ENCODE peak calls at places on chromosomes 3 and 15, in nine cellular contexts. One of them, this sample, is unnamed.

GRCh38 chr3:4986611-4987373 is 7.6 kb downstream of the BHLHE40 start:
- DNase-seq in A172: peak
- DNase-seq in GM20000: peak
- DNase-seq in dermis blood vessel endothelial cell: peak
- DNase-seq in LoVo: peak
- DNase-seq in C1 segment of cervical spinal cord: no peak
- DNase-seq in CD4-positive, alpha-beta T cell: peak
- DNase-seq in lung: peak
- DNase-seq in body of pancreas: peak
- DNase-seq in this sample: peak

GRCh38 chr15:70512772-70513362 is 250.5 kb downstream of the UACA start:
- DNase-seq in A172: peak
- DNase-seq in dermis blood vessel endothelial cell: peak
- DNase-seq in body of pancreas: no peak
- DNase-seq in C1 segment of cervical spinal cord: no peak
- DNase-seq in lung: peak
- DNase-seq in GM20000: peak
- DNase-seq in LoVo: no peak
- DNase-seq in CD4-positive, alpha-beta T cell: peak
- DNase-seq in this sample: no peak

GRCh38 chr3:167874667-167875372 is 139.3 kb downstream of the SERPINI1 start:
- DNase-seq in C1 segment of cervical spinal cord: no peak
- DNase-seq in GM20000: no peak
- DNase-seq in dermis blood vessel endothelial cell: no peak
- DNase-seq in A172: no peak
- DNase-seq in body of pancreas: no peak
- DNase-seq in lung: no peak
- DNase-seq in CD4-positive, alpha-beta T cell: no peak
- DNase-seq in LoVo: no peak
- DNase-seq in this sample: no peak

GRCh38 chr15:44519537-44519936 is 17.4 kb upstream of the EIF3J start:
- DNase-seq in CD4-positive, alpha-beta T cell: no peak
- DNase-seq in body of pancreas: no peak
- DNase-seq in A172: no peak
- DNase-seq in lung: no peak
- DNase-seq in dermis blood vessel endothelial cell: peak
- DNase-seq in GM20000: no peak
- DNase-seq in C1 segment of cervical spinal cord: no peak
- DNase-seq in LoVo: no peak
- DNase-seq in this sample: no peak

GRCh38 chr3:63940389-63940757 is 28.2 kb upstream of the SCAANT1 start:
- DNase-seq in body of pancreas: no peak
- DNase-seq in dermis blood vessel endothelial cell: no peak
- DNase-seq in C1 segment of cervical spinal cord: no peak
- DNase-seq in GM20000: no peak
- DNase-seq in CD4-positive, alpha-beta T cell: no peak
- DNase-seq in lung: no peak
- DNase-seq in LoVo: no peak
- DNase-seq in A172: peak
- DNase-seq in this sample: no peak

GRCh38 chr15:65082303-65082958 is 5.9 kb downstream of the KBTBD13 start:
- DNase-seq in CD4-positive, alpha-beta T cell: peak
- DNase-seq in LoVo: peak
- DNase-seq in lung: no peak
- DNase-seq in GM20000: no peak
- DNase-seq in A172: peak
- DNase-seq in body of pancreas: no peak
- DNase-seq in dermis blood vessel endothelial cell: no peak
- DNase-seq in C1 segment of cervical spinal cord: no peak
- DNase-seq in this sample: no peak

GRCh38 chr15:49288411-49288810 is 118.4 kb downstream of the GALK2 start:
- DNase-seq in lung: no peak
- DNase-seq in dermis blood vessel endothelial cell: no peak
- DNase-seq in GM20000: no peak
- DNase-seq in A172: no peak
- DNase-seq in CD4-positive, alpha-beta T cell: no peak
- DNase-seq in body of pancreas: no peak
- DNase-seq in C1 segment of cervical spinal cord: no peak
- DNase-seq in LoVo: no peak
- DNase-seq in this sample: no peak

GRCh38 chr15:100731259-100732156 is 129.1 kb downstream of the ASB7 start:
- DNase-seq in dermis blood vessel endothelial cell: no peak
- DNase-seq in lung: no peak
- DNase-seq in A172: no peak
- DNase-seq in C1 segment of cervical spinal cord: no peak
- DNase-seq in GM20000: no peak
- DNase-seq in CD4-positive, alpha-beta T cell: no peak
- DNase-seq in LoVo: no peak
- DNase-seq in body of pancreas: no peak
- DNase-seq in this sample: no peak

GRCh38 chr3:140180603-140181002 is 245.6 kb downstream of the CLSTN2 start:
- DNase-seq in lung: no peak
- DNase-seq in body of pancreas: no peak
- DNase-seq in LoVo: no peak
- DNase-seq in A172: no peak
- DNase-seq in dermis blood vessel endothelial cell: no peak
- DNase-seq in GM20000: no peak
- DNase-seq in CD4-positive, alpha-beta T cell: no peak
- DNase-seq in C1 segment of cervical spinal cord: no peak
- DNase-seq in this sample: no peak

GRCh38 chr3:88005066-88005465 is 53.7 kb downstream of the CGGBP1 start:
- DNase-seq in body of pancreas: no peak
- DNase-seq in C1 segment of cervical spinal cord: no peak
- DNase-seq in dermis blood vessel endothelial cell: peak
- DNase-seq in lung: no peak
- DNase-seq in CD4-positive, alpha-beta T cell: no peak
- DNase-seq in GM20000: peak
- DNase-seq in LoVo: peak
- DNase-seq in A172: peak
- DNase-seq in this sample: peak

GRCh38 chr3:196096382-196096953 is 14.6 kb upstream of the TFRC start:
- DNase-seq in body of pancreas: peak
- DNase-seq in LoVo: no peak
- DNase-seq in lung: no peak
- DNase-seq in C1 segment of cervical spinal cord: no peak
- DNase-seq in dermis blood vessel endothelial cell: no peak
- DNase-seq in GM20000: peak
- DNase-seq in A172: no peak
- DNase-seq in CD4-positive, alpha-beta T cell: no peak
- DNase-seq in this sample: no peak

GRCh38 chr3:64853456-64853855 is 165.7 kb upstream of the ADAMTS9 start:
- DNase-seq in dermis blood vessel endothelial cell: no peak
- DNase-seq in C1 segment of cervical spinal cord: no peak
- DNase-seq in A172: no peak
- DNase-seq in lung: no peak
- DNase-seq in body of pancreas: no peak
- DNase-seq in LoVo: no peak
- DNase-seq in CD4-positive, alpha-beta T cell: no peak
- DNase-seq in GM20000: no peak
- DNase-seq in this sample: no peak

This sample was measured in T47D.